ENCODE peak calls at places on chromosome 16, in six cellular contexts. One of them, this sample, is unnamed.

GRCh38 chr16:85034591-85035433 is 7.2 kb downstream of the KIAA0513 start:
- DNase-seq in keratinocyte: no peak
- DNase-seq in mesenchymal stem cell: no peak
- DNase-seq in H9: no peak
- DNase-seq in IMR-90: no peak
- DNase-seq in neuronal stem cell: no peak
- DNase-seq in this sample: no peak

GRCh38 chr16:19672378-19672777 is 45.6 kb downstream of the KNOP1 start:
- DNase-seq in IMR-90: peak; percentile 39
- DNase-seq in mesenchymal stem cell: no peak
- DNase-seq in keratinocyte: no peak
- DNase-seq in H9: no peak
- DNase-seq in neuronal stem cell: no peak
- DNase-seq in this sample: no peak

GRCh38 chr16:19717319-19717718 is 708 bp downstream of the KNOP1 start:
- DNase-seq in IMR-90: peak; percentile 8
- DNase-seq in mesenchymal stem cell: no peak
- DNase-seq in neuronal stem cell: peak; percentile 30
- DNase-seq in keratinocyte: no peak
- DNase-seq in H9: no peak
- DNase-seq in this sample: peak; percentile 9

GRCh38 chr16:80664798-80665197 is 124.0 kb downstream of the DYNLRB2 start:
- DNase-seq in H9: no peak
- DNase-seq in neuronal stem cell: no peak
- DNase-seq in IMR-90: no peak
- DNase-seq in keratinocyte: no peak
- DNase-seq in mesenchymal stem cell: no peak
- DNase-seq in this sample: no peak

GRCh38 chr16:25691519-25692091 is at the start of gene HS3ST4:
- DNase-seq in keratinocyte: no peak
- DNase-seq in mesenchymal stem cell: no peak
- DNase-seq in IMR-90: no peak
- DNase-seq in neuronal stem cell: peak; percentile 61
- DNase-seq in H9: peak; percentile 69
- DNase-seq in this sample: no peak

GRCh38 chr16:9139965-9140364 is 48.5 kb downstream of the HAPSTR1 start:
- DNase-seq in H9: peak; percentile 71
- DNase-seq in keratinocyte: no peak
- DNase-seq in neuronal stem cell: no peak
- DNase-seq in mesenchymal stem cell: peak; percentile 56
- DNase-seq in IMR-90: peak; percentile 35
- DNase-seq in this sample: peak; percentile 20

GRCh38 chr16:4378202-4378666 is 6.6 kb downstream of the VASN start:
- DNase-seq in H9: no peak
- DNase-seq in neuronal stem cell: no peak
- DNase-seq in keratinocyte: no peak
- DNase-seq in mesenchymal stem cell: no peak
- DNase-seq in IMR-90: no peak
- DNase-seq in this sample: no peak

GRCh38 chr16:321532-321931 is 31.0 kb downstream of the AXIN1 start:
- DNase-seq in neuronal stem cell: no peak
- DNase-seq in H9: no peak
- DNase-seq in keratinocyte: no peak
- DNase-seq in IMR-90: no peak
- DNase-seq in mesenchymal stem cell: no peak
- DNase-seq in this sample: no peak

GRCh38 chr16:79651363-79651762 is 50.8 kb upstream of the MAF start:
- DNase-seq in H9: no peak
- DNase-seq in neuronal stem cell: no peak
- DNase-seq in IMR-90: peak; percentile 1
- DNase-seq in keratinocyte: no peak
- DNase-seq in mesenchymal stem cell: peak; percentile 71
- DNase-seq in this sample: no peak

GRCh38 chr16:67397451-67397801 is 4.1 kb upstream of the TPPP3 start:
- DNase-seq in neuronal stem cell: no peak
- DNase-seq in H9: no peak
- DNase-seq in mesenchymal stem cell: peak; percentile 35
- DNase-seq in IMR-90: no peak
- DNase-seq in keratinocyte: no peak
- DNase-seq in this sample: no peak

GRCh38 chr16:81625544-81626152 is 153.4 kb upstream of the PLCG2 start:
- DNase-seq in keratinocyte: peak; percentile 61
- DNase-seq in H9: no peak
- DNase-seq in neuronal stem cell: no peak
- DNase-seq in IMR-90: peak; percentile 43
- DNase-seq in mesenchymal stem cell: peak; percentile 68
- DNase-seq in this sample: no peak

GRCh38 chr16:47143677-47144558 is at the start of gene NETO2:
- DNase-seq in neuronal stem cell: peak; percentile 52
- DNase-seq in H9: peak; percentile 75
- DNase-seq in mesenchymal stem cell: peak; percentile 66
- DNase-seq in keratinocyte: no peak
- DNase-seq in IMR-90: peak; percentile 56
- DNase-seq in this sample: no peak

GRCh38 chr16:87951550-87952538 is 610 bp downstream of the BANP start:
- DNase-seq in IMR-90: no peak
- DNase-seq in neuronal stem cell: peak; percentile 38
- DNase-seq in H9: no peak
- DNase-seq in keratinocyte: no peak
- DNase-seq in mesenchymal stem cell: peak; percentile 41
- DNase-seq in this sample: peak; percentile 24

GRCh38 chr16:57067347-57067746 is 25.0 kb upstream of the CPNE2 start:
- DNase-seq in IMR-90: no peak
- DNase-seq in H9: no peak
- DNase-seq in neuronal stem cell: no peak
- DNase-seq in keratinocyte: no peak
- DNase-seq in mesenchymal stem cell: no peak
- DNase-seq in this sample: no peak

GRCh38 chr16:19118938-19119431 is 5.2 kb downstream of the ITPRIPL2 start:
- DNase-seq in keratinocyte: no peak
- DNase-seq in neuronal stem cell: no peak
- DNase-seq in mesenchymal stem cell: peak; percentile 98
- DNase-seq in IMR-90: peak; percentile 95
- DNase-seq in H9: no peak
- DNase-seq in this sample: no peak

GRCh38 chr16:27703545-27703944 is 153.6 kb downstream of the KATNIP start:
- DNase-seq in keratinocyte: no peak
- DNase-seq in H9: no peak
- DNase-seq in mesenchymal stem cell: peak; percentile 42
- DNase-seq in neuronal stem cell: no peak
- DNase-seq in IMR-90: peak; percentile 21
- DNase-seq in this sample: no peak

GRCh38 chr16:64362193-64362592 is 759.7 kb downstream of the CDH11 start:
- DNase-seq in IMR-90: peak; percentile 52
- DNase-seq in mesenchymal stem cell: peak; percentile 45
- DNase-seq in keratinocyte: no peak
- DNase-seq in H9: no peak
- DNase-seq in neuronal stem cell: no peak
- DNase-seq in this sample: no peak

GRCh38 chr16:6231351-6231750 is 1101.3 kb upstream of the RBFOX1 start:
- DNase-seq in H9: no peak
- DNase-seq in neuronal stem cell: no peak
- DNase-seq in mesenchymal stem cell: no peak
- DNase-seq in IMR-90: no peak
- DNase-seq in keratinocyte: no peak
- DNase-seq in this sample: no peak

GRCh38 chr16:19898924-19899604 is 14.4 kb upstream of the GPRC5B start:
- DNase-seq in IMR-90: peak; percentile 46
- DNase-seq in keratinocyte: no peak
- DNase-seq in mesenchymal stem cell: peak; percentile 63
- DNase-seq in neuronal stem cell: peak; percentile 69
- DNase-seq in H9: peak; percentile 71
- DNase-seq in this sample: peak; percentile 54

GRCh38 chr16:71358464-71359031 is at the start of gene CALB2:
- DNase-seq in keratinocyte: no peak
- DNase-seq in IMR-90: peak; percentile 20
- DNase-seq in neuronal stem cell: peak; percentile 76
- DNase-seq in mesenchymal stem cell: peak; percentile 51
- DNase-seq in H9: peak; percentile 79
- DNase-seq in this sample: no peak

GRCh38 chr16:29658693-29659092 is 4.4 kb upstream of the SPN start:
- DNase-seq in H9: no peak
- DNase-seq in IMR-90: no peak
- DNase-seq in keratinocyte: no peak
- DNase-seq in mesenchymal stem cell: no peak
- DNase-seq in neuronal stem cell: no peak
- DNase-seq in this sample: no peak

GRCh38 chr16:28090646-28091377 is 27.3 kb upstream of the GSG1L start:
- DNase-seq in neuronal stem cell: no peak
- DNase-seq in H9: peak; percentile 88
- DNase-seq in keratinocyte: no peak
- DNase-seq in IMR-90: peak; percentile 72
- DNase-seq in mesenchymal stem cell: peak; percentile 40
- DNase-seq in this sample: no peak

GRCh38 chr16:8861563-8862308 is 7.1 kb downstream of the CARHSP1 start:
- DNase-seq in neuronal stem cell: no peak
- DNase-seq in keratinocyte: no peak
- DNase-seq in IMR-90: no peak
- DNase-seq in H9: no peak
- DNase-seq in mesenchymal stem cell: peak; percentile 35
- DNase-seq in this sample: no peak

GRCh38 chr16:7303677-7304200 is 28.9 kb upstream of the RBFOX1 start:
- DNase-seq in neuronal stem cell: no peak
- DNase-seq in H9: peak; percentile 48
- DNase-seq in IMR-90: no peak
- DNase-seq in keratinocyte: no peak
- DNase-seq in mesenchymal stem cell: no peak
- DNase-seq in this sample: no peak

GRCh38 chr16:64085291-64085690 is 1036.6 kb downstream of the CDH11 start:
- DNase-seq in mesenchymal stem cell: no peak
- DNase-seq in neuronal stem cell: no peak
- DNase-seq in keratinocyte: no peak
- DNase-seq in H9: no peak
- DNase-seq in IMR-90: no peak
- DNase-seq in this sample: no peak

GRCh38 chr16:22677024-22677830 is 136.7 kb upstream of the HS3ST2 start:
- DNase-seq in IMR-90: no peak
- DNase-seq in keratinocyte: no peak
- DNase-seq in H9: peak; percentile 20
- DNase-seq in neuronal stem cell: no peak
- DNase-seq in mesenchymal stem cell: no peak
- DNase-seq in this sample: no peak

GRCh38 chr16:74034862-74035261 is 261.8 kb upstream of the PSMD7 start:
- DNase-seq in neuronal stem cell: peak; percentile 36
- DNase-seq in IMR-90: peak; percentile 11
- DNase-seq in mesenchymal stem cell: no peak
- DNase-seq in keratinocyte: no peak
- DNase-seq in H9: no peak
- DNase-seq in this sample: peak; percentile 47

DNA sequence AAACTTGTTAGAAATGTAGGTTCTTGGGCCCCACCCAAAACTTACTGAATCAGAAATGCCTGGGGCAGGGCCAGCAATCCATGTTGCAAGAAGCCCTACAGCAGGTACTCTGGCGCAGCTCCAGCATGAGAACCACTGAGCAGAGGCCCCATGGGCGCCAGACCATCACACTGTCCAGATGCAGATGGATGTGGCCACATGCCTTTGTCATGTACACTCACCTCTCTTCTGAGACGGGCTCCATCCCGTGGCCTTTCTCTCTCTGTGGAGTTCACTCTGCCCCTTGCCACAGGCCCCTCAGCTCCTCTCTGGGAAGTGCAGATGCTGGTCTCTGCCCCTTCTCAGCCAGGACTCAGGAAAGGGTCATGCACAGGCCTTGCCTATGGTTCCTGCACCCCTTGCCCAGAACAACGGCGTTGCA is 2.3 kb upstream of the CCNF start:
- DNase-seq in H9: no peak
- DNase-seq in mesenchymal stem cell: no peak
- DNase-seq in IMR-90: no peak
- DNase-seq in neuronal stem cell: no peak
- DNase-seq in keratinocyte: no peak
- DNase-seq in this sample: no peak
- H3K9ac ChIP-seq in H9: no peak overlapping the region
- H3K9ac ChIP-seq in mesenchymal stem cell: no peak overlapping the region
- H3K9ac ChIP-seq in IMR-90: no peak overlapping the region
- H3K9ac ChIP-seq in neuronal stem cell: peak overlapping the region; percentile 24
- H3K9ac ChIP-seq in keratinocyte: no peak overlapping the region
- H3K9ac ChIP-seq in this sample: no peak overlapping the region

DNA sequence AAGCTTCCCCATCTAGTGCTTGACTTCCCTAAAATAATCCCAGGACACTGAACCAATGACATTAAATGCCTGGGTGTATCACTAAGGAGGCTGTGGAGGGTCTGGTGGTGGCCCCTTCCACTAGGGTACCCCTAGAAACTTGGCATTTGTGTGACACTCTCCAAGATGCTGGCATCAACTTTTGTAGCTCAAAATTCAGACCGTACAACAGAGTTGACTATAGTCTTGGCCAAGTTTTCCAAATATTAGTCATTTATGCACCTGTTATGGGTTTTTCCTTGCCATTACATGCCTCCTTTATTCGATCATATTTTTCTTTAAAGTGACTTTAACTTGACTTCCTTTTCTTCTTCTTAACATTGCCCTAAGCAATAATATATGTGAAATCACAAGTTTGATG is 124.8 kb upstream of the CACNG3 start:
- DNase-seq in neuronal stem cell: no peak
- DNase-seq in H9: no peak
- DNase-seq in IMR-90: no peak
- DNase-seq in mesenchymal stem cell: no peak
- DNase-seq in keratinocyte: no peak
- DNase-seq in this sample: no peak
- H3K9ac ChIP-seq in neuronal stem cell: no peak overlapping the region
- H3K9ac ChIP-seq in H9: no peak overlapping the region
- H3K9ac ChIP-seq in IMR-90: no peak overlapping the region
- H3K9ac ChIP-seq in mesenchymal stem cell: no peak overlapping the region
- H3K9ac ChIP-seq in keratinocyte: no peak overlapping the region
- H3K9ac ChIP-seq in this sample: no peak overlapping the region

GRCh38 chr16:86357950-86358349 is 152.4 kb upstream of the FOXF1 start:
- DNase-seq in keratinocyte: no peak
- DNase-seq in mesenchymal stem cell: no peak
- DNase-seq in neuronal stem cell: no peak
- DNase-seq in IMR-90: no peak
- DNase-seq in H9: no peak
- DNase-seq in this sample: no peak
- H3K9ac ChIP-seq in keratinocyte: no peak overlapping the region
- H3K9ac ChIP-seq in mesenchymal stem cell: no peak overlapping the region
- H3K9ac ChIP-seq in neuronal stem cell: no peak overlapping the region
- H3K9ac ChIP-seq in IMR-90: no peak overlapping the region
- H3K9ac ChIP-seq in H9: no peak overlapping the region
- H3K9ac ChIP-seq in this sample: no peak overlapping the region

GRCh38 chr16:72664480-72665408 is 383.2 kb downstream of the ZFHX3 start:
- DNase-seq in IMR-90: peak; percentile 99
- DNase-seq in H9: peak; percentile 96
- DNase-seq in keratinocyte: peak; percentile 91
- DNase-seq in mesenchymal stem cell: peak; percentile 99
- DNase-seq in neuronal stem cell: peak; percentile 98
- DNase-seq in this sample: peak; percentile 97

GRCh38 chr16:72664122-72664479 is 383.8 kb downstream of the ZFHX3 start:
- DNase-seq in H9: no peak
- DNase-seq in mesenchymal stem cell: peak; percentile 35
- DNase-seq in IMR-90: peak; percentile 7
- DNase-seq in keratinocyte: no peak
- DNase-seq in neuronal stem cell: peak; percentile 5
- DNase-seq in this sample: no peak

DNA sequence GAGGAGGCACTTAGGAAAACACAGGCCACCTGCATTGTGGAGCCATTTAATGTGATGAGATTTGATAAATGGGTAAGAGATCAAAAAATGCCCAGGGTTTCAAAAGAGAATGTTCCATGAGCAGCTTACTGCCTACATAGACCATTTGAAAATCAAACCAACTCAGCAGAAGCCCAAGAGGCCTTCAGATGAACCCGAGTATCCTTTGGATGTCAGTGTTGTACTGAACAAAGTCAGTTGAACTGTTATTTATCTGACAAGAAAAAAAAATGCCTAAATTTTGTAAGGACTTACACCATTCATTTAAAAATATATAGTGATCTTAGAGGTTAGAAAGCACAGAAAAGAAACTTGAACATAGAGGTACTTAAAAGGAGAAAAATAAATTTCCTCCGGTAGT is 381.7 kb downstream of the ZFHX3 start:
- DNase-seq in H9: no peak
- DNase-seq in IMR-90: peak; percentile 12
- DNase-seq in mesenchymal stem cell: peak; percentile 7
- DNase-seq in keratinocyte: no peak
- DNase-seq in neuronal stem cell: no peak
- DNase-seq in this sample: no peak
- H3K9ac ChIP-seq in H9: no peak overlapping the region
- H3K9ac ChIP-seq in IMR-90: no peak overlapping the region
- H3K9ac ChIP-seq in mesenchymal stem cell: no peak overlapping the region
- H3K9ac ChIP-seq in keratinocyte: no peak overlapping the region
- H3K9ac ChIP-seq in neuronal stem cell: no peak overlapping the region
- H3K9ac ChIP-seq in this sample: no peak overlapping the region

This sample was measured in DND-41.